ENCODE peak calls at places on chromosomes 11 and 22, in nine cellular contexts. S is SK-N-SH, O is GM23338, G is spleen, J is K562, I is breast epithelium, Q is GM12878, X is GM12892, F is HCT116. C is an unnamed sample.
A peak's percentile ranks its signal among the peaks of the same experiment; 100 is the strongest.

GRCh38 chr11:65594991-65595920 is at the start of gene KCNK7:
- DNase-seq in O (no peak), I (no peak), J (peak; percentile 66), F (no peak), Q (no peak), S (peak; percentile 43), X (no peak), G (no peak), C (no peak)

GRCh38 chr11:117192401-117192875 is 6.7 kb upstream of the TAGLN start:
- DNase-seq in J (no peak), G (no peak), I (no peak), O (no peak), Q (no peak), S (peak; percentile 12), F (no peak), X (no peak), C (no peak)

GRCh38 chr11:134349802-134350355 is 18.1 kb downstream of the GLB1L2 start:
- DNase-seq in O (no peak), X (no peak), F (no peak), S (no peak), Q (no peak), J (no peak), G (no peak), I (no peak), C (no peak)

GRCh38 chr22:26547426-26547825 is 35.2 kb upstream of the TFIP11 start:
- DNase-seq in G (no peak), J (no peak), X (no peak), I (no peak), S (no peak), F (no peak), Q (no peak), O (no peak), C (no peak)

GRCh38 chr11:77266766-77267165 is 34.7 kb downstream of the GDPD4 start:
- DNase-seq in J (no peak), O (no peak), Q (no peak), F (no peak), S (no peak), G (no peak), X (no peak), I (no peak), C (no peak)

GRCh38 chr22:47282851-47283250 is 520.4 kb downstream of the TBC1D22A start:
- DNase-seq in G (no peak), I (no peak), S (no peak), J (no peak), F (no peak), O (no peak), Q (no peak), X (no peak), C (no peak)

GRCh38 chr11:1546077-1546535 is 26.0 kb downstream of the DUSP8 start:
- DNase-seq in G (no peak), S (no peak), J (no peak), F (no peak), Q (no peak), I (no peak), O (peak; percentile 83), X (no peak), C (no peak)

GRCh38 chr11:78192911-78193341 is 4.2 kb downstream of the USP35 start:
- DNase-seq in X (no peak), F (no peak), G (peak; percentile 19), I (peak; percentile 9), O (no peak), S (no peak), Q (no peak), J (no peak), C (no peak)

GRCh38 chr11:65414776-65415498 is 7.7 kb upstream of the NEAT1 start:
- DNase-seq in X (no peak), G (no peak), I (peak; percentile 39), F (no peak), J (no peak), O (no peak), Q (no peak), S (no peak), C (no peak)

GRCh38 chr22:31344369-31345330 is 1.5 kb downstream of the PATZ1 start:
- DNase-seq in Q (no peak), O (peak; percentile 25), G (peak; percentile 88), I (peak; percentile 62), X (no peak), S (peak; percentile 39), F (no peak), J (no peak), C (peak; percentile 65)

DNA sequence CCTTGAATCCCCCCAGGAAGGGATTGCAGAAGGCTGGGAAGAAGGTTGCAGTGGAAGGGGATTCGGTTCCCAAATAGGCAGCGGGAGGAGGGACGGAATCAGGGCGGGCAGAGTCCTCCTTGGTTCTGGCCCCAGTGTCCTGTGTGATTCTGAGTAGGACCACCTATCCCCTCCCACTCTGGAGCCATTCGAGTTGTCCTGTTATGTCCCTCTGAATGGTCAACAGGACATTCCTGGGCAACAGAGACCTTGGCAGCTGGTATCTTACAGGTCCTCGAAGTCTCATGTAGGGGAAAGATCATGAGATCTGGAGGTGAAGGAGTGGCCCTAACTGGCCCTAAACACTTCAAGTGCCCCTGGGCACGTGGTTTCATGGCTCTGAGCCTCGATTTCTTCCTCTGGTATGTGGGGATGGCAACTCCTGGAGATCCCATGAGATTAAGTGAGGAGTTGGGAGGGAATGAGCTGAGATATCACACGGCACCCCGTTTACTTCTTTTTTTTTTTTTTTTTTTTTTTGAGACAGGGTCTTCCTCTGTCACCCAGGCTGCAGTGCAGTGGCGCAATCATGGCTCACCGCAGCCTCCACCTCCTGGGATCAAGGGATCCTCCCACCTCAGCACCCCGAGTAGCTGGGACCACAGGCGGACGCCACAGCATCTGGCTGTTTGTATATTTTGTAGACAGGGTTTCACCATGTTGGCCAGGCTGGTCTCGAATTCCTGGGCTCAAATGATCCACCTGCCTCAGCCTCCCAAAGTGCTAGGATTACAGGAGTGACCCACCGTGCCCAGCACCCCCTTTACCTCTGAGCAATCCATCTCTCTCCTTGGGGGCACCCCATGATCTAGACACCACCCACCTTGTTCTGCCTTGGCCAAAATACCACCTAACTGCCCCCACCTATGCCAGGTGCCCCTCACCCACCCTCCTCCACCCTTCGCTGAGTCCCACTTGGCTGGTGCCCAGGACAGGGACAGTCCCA is 6.8 kb downstream of the LIF start:
- DNase-seq in G (no peak), F (no peak), Q (no peak), I (no peak), X (no peak), J (no peak), S (no peak), O (no peak), C (no peak)
- TF ChIP-seq POLR2AphosphoS5 in G (no peak), F (peak; percentile 62), Q (no peak), I (no peak), X (no peak), J (no peak), S (no peak), O (no peak), C (no peak)

DNA sequence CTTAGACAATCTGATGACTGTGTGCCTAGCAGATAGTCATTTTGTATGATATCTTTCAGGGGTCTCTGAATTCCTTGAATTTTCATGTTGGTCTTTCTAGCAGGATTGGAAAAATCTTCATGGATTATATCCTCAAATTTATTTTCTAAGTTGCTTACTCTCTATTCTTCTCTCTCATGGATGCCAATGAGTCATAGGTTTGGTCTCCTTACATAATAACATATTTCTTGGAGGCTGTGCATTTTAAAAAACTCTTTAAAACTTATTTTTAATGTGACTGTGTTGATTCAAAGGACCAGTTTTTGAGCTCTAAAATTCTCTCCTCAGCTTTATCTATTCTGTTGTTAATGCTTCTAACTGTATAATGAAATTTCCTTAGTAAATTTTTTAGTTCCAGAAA is 198.7 kb downstream of the AASDHPPT start:
- DNase-seq in G (no peak), Q (no peak), I (no peak), J (no peak), F (no peak), S (no peak), X (no peak), O (no peak), C (no peak)
- TF ChIP-seq POLR2AphosphoS5 in G (no peak), Q (no peak), I (no peak), J (no peak), F (no peak), S (no peak), X (no peak), O (no peak), C (no peak)

GRCh38 chr11:67245046-67245445 is 21.2 kb upstream of the GRK2 start:
- DNase-seq in Q (no peak), I (no peak), O (no peak), X (no peak), J (no peak), F (no peak), S (no peak), G (no peak), C (no peak)
- TF ChIP-seq POLR2AphosphoS5 in Q (no peak), I (no peak), O (no peak), X (peak; percentile 32), J (no peak), F (no peak), S (no peak), G (no peak), C (no peak)

GRCh38 chr22:42604403-42604802 is 10.3 kb downstream of the POLDIP3 start:
- DNase-seq in I (no peak), G (no peak), F (no peak), S (no peak), J (no peak), X (no peak), O (no peak), Q (no peak), C (no peak)

GRCh38 chr22:42612336-42612735 is 2.3 kb downstream of the POLDIP3 start:
- DNase-seq in S (no peak), I (no peak), O (no peak), F (no peak), X (no peak), G (no peak), J (no peak), Q (no peak), C (no peak)

GRCh38 chr22:42611076-42611475 is 3.6 kb downstream of the POLDIP3 start:
- DNase-seq in J (no peak), O (no peak), I (no peak), G (no peak), X (no peak), Q (no peak), F (no peak), S (no peak), C (no peak)

GRCh38 chr22:42610211-42610610 is 4.5 kb downstream of the POLDIP3 start:
- DNase-seq in I (no peak), O (no peak), J (no peak), Q (no peak), S (no peak), G (no peak), F (no peak), X (no peak), C (no peak)

DNA sequence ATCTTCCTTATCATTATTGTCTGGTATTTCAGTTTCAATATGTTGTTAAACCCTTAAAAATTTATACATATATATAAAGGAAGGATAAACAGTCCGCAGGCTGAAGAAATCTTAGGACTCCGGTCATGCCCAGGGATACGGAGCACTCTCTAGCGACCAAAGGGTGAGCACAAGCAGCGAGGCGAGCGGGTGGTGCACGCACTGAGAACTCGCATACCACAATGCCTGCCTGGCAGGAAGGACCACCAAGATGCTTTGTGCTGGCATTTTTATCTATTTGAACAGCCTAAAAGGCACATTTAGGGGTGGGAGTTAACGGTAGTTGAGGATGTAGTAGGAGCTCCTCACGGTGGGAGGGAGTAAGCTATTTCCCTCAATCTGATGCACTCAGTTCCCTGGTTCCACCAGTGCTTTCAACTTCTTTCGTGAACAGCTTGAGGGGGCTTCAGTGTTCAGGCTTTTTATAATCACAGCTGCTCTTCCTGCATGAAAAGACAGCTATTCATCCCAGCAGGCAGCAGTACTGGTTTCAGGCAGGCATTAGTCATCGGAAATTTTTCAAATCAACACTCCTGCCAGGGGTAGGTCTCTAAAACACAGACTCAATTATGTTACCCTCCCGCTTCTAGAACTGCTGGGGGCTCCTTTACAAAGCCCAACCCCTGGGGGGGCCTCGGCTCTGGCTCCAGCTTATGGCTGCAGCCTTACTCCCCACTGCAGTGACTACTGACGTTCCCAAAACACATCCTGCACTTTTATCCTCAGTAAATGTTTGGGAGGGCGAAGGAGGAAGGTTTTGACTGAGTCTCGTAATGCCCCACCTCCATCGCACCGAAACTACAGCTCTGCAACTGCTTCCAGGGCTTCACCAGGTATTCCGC is 6.0 kb downstream of the POLDIP3 start:
- DNase-seq in X (no peak), I (no peak), O (no peak), J (no peak), G (no peak), F (no peak), S (no peak), Q (no peak), C (no peak)
- TF ChIP-seq POLR2AphosphoS5 in X (no peak), I (no peak), O (no peak), J (no peak), G (no peak), F (no peak), S (no peak), Q (no peak), C (no peak)